ENCODE peak calls at places on chromosomes 12 and 14, in six cellular contexts. R, J, M, Q, E and V are unnamed samples.

GRCh38 chr12:43480591-43480990 is 71.4 kb downstream of the ADAMTS20 start:
- DNase-seq in R (no peak), J (no peak), M (no peak), Q (no peak), E (no peak), V (no peak)

GRCh38 chr12:48977290-48978281 is 536 bp upstream of the WNT1 start:
- DNase-seq in R (peak; percentile 80), J (no peak), M (peak; percentile 3), Q (peak; percentile 76), E (peak; percentile 77), V (peak; percentile 80)

GRCh38 chr14:86852530-86852929 is 1140.5 kb downstream of the GALC start:
- DNase-seq in R (no peak), J (no peak), M (no peak), Q (no peak), E (no peak), V (peak; percentile 92)

GRCh38 chr12:29711381-29711780 is 72.4 kb downstream of the TMTC1 start:
- DNase-seq in R (no peak), J (no peak), M (no peak), Q (no peak), E (no peak), V (no peak)

GRCh38 chr12:40181490-40181889 is 43.3 kb upstream of the LRRK2 start:
- DNase-seq in R (peak; percentile 17), J (no peak), M (no peak), Q (no peak), E (no peak), V (no peak)

GRCh38 chr12:105348561-105348960 is 18.1 kb downstream of the C12orf75 start:
- DNase-seq in R (no peak), J (no peak), M (no peak), Q (no peak), E (no peak), V (no peak)

GRCh38 chr14:54502602-54503001 is 7.1 kb upstream of the CGRRF1 start:
- DNase-seq in R (no peak), J (no peak), M (no peak), Q (no peak), E (no peak), V (no peak)

GRCh38 chr12:78918221-78918620 is 53.6 kb downstream of the SYT1 start:
- DNase-seq in R (no peak), J (no peak), M (no peak), Q (no peak), E (no peak), V (no peak)

GRCh38 chr12:64608901-64609542 is 1.3 kb upstream of the RASSF3 start:
- DNase-seq in R (peak; percentile 49), J (peak; percentile 38), M (no peak), Q (no peak), E (peak; percentile 25), V (peak; percentile 73)

GRCh38 chr12:124457287-124458219 is 109.9 kb downstream of the NCOR2 start:
- DNase-seq in R (peak; percentile 50), J (no peak), M (peak; percentile 67), Q (no peak), E (peak; percentile 45), V (peak; percentile 87)

GRCh38 chr12:122687091-122687490 is 16.1 kb downstream of the HCAR2 start:
- DNase-seq in R (no peak), J (no peak), M (no peak), Q (no peak), E (no peak), V (no peak)

GRCh38 chr12:109549613-109550309 is 23.5 kb downstream of the MMAB start:
- DNase-seq in R (no peak), J (no peak), M (no peak), Q (no peak), E (no peak), V (no peak)

GRCh38 chr14:103624860-103625259 is 4.2 kb upstream of the KLC1 start:
- DNase-seq in R (no peak), J (no peak), M (no peak), Q (no peak), E (no peak), V (peak; percentile 86)

GRCh38 chr12:120500577-120500976 is 4.7 kb downstream of the DYNLL1 start:
- DNase-seq in R (peak; percentile 20), J (no peak), M (no peak), Q (no peak), E (no peak), V (no peak)

GRCh38 chr14:103723176-103724081 is 7.8 kb downstream of the ZFYVE21 start:
- DNase-seq in R (no peak), J (no peak), M (no peak), Q (no peak), E (no peak), V (no peak)

GRCh38 chr14:106809615-106810014 is 1283.2 kb downstream of the TMEM121 start:
- DNase-seq in R (no peak), J (no peak), M (no peak), Q (no peak), E (no peak), V (no peak)

GRCh38 chr12:130203151-130203550 is 40.9 kb downstream of the FZD10 start:
- DNase-seq in R (no peak), J (no peak), M (no peak), Q (no peak), E (no peak), V (no peak)

GRCh38 chr14:33332497-33332896 is 393.8 kb downstream of the NPAS3 start:
- DNase-seq in R (no peak), J (no peak), M (no peak), Q (no peak), E (no peak), V (no peak)

GRCh38 chr14:93954900-93955891 is 21.2 kb downstream of the ASB2 start:
- DNase-seq in R (peak; percentile 56), J (no peak), M (no peak), Q (no peak), E (no peak), V (no peak)

GRCh38 chr14:20302042-20302761 is 3.5 kb downstream of the TTC5 start:
- DNase-seq in R (no peak), J (no peak), M (no peak), Q (no peak), E (no peak), V (peak; percentile 49)

GRCh38 chr12:78562358-78563205 is 302.0 kb upstream of the SYT1 start:
- DNase-seq in R (no peak), J (no peak), M (no peak), Q (no peak), E (no peak), V (peak; percentile 24)